ENCODE peak calls at places on chromosomes 13 and 19, in four cellular contexts. E is GM12878, P is mammary epithelial cell, Z is HepG2. A is an unnamed sample.

GRCh38 chr13:20116213-20116612 is 44.6 kb downstream of the GJA3 start:
- DNase-seq in P (no peak), E (no peak), Z (no peak), A (no peak)

GRCh38 chr19:47056416-47056815 is 8.0 kb upstream of the TMEM160 start:
- DNase-seq in E (no peak), Z (no peak), P (no peak), A (no peak)

GRCh38 chr13:27465611-27466010 is 15.2 kb upstream of the MTIF3 start:
- DNase-seq in P (no peak), Z (no peak), E (no peak), A (no peak)

GRCh38 chr19:3793799-3794198 is 7.6 kb upstream of the MATK start:
- DNase-seq in P (no peak), Z (no peak), E (no peak), A (no peak)

GRCh38 chr19:7648265-7649014 is 11.5 kb downstream of the STXBP2 start:
- DNase-seq in P (no peak), E (no peak), Z (no peak), A (no peak)

GRCh38 chr19:53019684-53020083 is 6.0 kb downstream of the ERVV-1 start:
- DNase-seq in P (no peak), Z (no peak), E (no peak), A (peak)

GRCh38 chr13:95301947-95302386 is 716 bp upstream of the ABCC4 start:
- DNase-seq in E (no peak), Z (no peak), P (no peak), A (no peak)

GRCh38 chr13:75587679-75588078 is 38.1 kb downstream of the UCHL3 start:
- DNase-seq in E (no peak), Z (peak), P (peak), A (no peak)

GRCh38 chr13:34161829-34162544 is 344.0 kb downstream of the RFC3 start:
- DNase-seq in Z (peak), E (no peak), P (no peak), A (no peak)

GRCh38 chr13:103140001-103140671 is 73.9 kb upstream of the SLC10A2 start:
- DNase-seq in Z (peak), P (peak), E (peak), A (peak)

GRCh38 chr13:27476943-27477681 is 26.7 kb upstream of the MTIF3 start:
- DNase-seq in P (peak), E (no peak), Z (peak), A (no peak)

GRCh38 chr19:51788936-51789795 is 5.8 kb upstream of the FPR3 start:
- DNase-seq in E (no peak), P (peak), Z (no peak), A (no peak)

GRCh38 chr19:4401482-4402170 is 814 bp upstream of the CHAF1A start:
- DNase-seq in E (no peak), Z (no peak), P (no peak), A (no peak)

GRCh38 chr19:53538378-53539109 is 599 bp downstream of the ZNF331 start:
- DNase-seq in Z (no peak), E (no peak), P (no peak), A (no peak)

GRCh38 chr19:39254539-39255345 is 6.1 kb upstream of the IFNL4 start:
- DNase-seq in P (no peak), E (no peak), Z (no peak), A (no peak)

GRCh38 chr13:59356607-59357006 is 807.1 kb downstream of the DIAPH3 start:
- DNase-seq in E (no peak), P (no peak), Z (no peak), A (no peak)

GRCh38 chr19:8001651-8001994 is 3.8 kb downstream of the ELAVL1 start:
- DNase-seq in E (no peak), P (no peak), Z (no peak), A (no peak)

GRCh38 chr19:43290568-43291359 is 21.4 kb upstream of the PSG9 start:
- DNase-seq in Z (no peak), E (no peak), P (peak), A (no peak)

GRCh38 chr19:51480590-51480989 is 2.3 kb downstream of the CEACAM18 start:
- DNase-seq in E (no peak), Z (peak), P (no peak), A (no peak)

GRCh38 chr19:3603121-3603841 is 3.4 kb downstream of the TBXA2R start:
- DNase-seq in E (no peak), P (no peak), Z (no peak), A (no peak)

GRCh38 chr13:21039097-21039800 is 22.1 kb downstream of the LATS2 start:
- DNase-seq in Z (no peak), P (no peak), E (no peak), A (no peak)

GRCh38 chr19:57437931-57438330 is 2.8 kb downstream of the ZNF749 start:
- DNase-seq in Z (no peak), E (no peak), P (no peak), A (no peak)

GRCh38 chr19:6242677-6243076 is 37.1 kb downstream of the MLLT1 start:
- DNase-seq in Z (no peak), E (no peak), P (no peak), A (no peak)

DNA sequence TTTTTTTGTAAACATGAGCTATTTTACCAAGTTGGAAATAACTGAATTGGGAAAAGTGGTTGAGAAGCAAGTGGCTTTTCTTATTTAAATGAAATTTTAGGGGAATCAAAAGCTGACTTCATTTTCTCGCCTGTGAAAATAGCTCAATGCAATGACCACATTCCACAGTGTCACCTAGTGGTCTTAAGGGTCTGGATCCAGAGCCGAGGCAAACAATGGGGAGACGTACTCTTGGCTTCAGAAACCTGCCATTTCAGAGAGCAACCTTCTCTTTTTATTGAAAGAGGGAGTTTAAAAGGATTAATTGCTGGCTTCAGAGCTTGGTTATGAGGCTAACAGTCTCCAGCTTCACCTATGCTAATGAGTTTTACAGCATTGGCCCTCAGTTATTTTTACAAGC is 39.7 kb upstream of the RXFP2 start:
- DNase-seq in Z (no peak), P (no peak), E (no peak), A (no peak)
- H2AFZ ChIP-seq in Z (no peak), P (no peak), E (no peak), A (no peak)

DNA sequence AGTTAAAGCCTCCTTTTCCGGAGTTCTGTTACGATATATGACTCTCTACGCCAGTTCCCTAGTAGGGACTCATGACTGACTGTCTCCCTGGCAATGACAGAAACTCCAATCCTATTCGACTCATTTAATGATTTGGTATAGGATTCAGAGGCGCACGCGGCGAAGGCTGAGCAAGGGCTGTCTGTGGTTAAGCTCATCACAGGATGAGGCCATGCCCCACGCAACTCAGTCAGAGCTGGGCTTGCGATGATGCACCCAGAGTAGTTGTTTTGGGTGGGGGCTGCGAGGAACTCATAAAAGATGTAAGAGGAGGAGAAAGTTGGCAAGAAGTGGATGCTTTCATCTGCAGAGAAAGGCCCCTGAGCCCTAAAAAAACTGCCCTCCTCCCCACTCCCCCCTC is 468 bp upstream of the SERTM1 start:
- DNase-seq in P (no peak), E (no peak), Z (no peak), A (no peak)
- H2AFZ ChIP-seq in P (no peak), E (no peak), Z (no peak), A (no peak)

GRCh38 chr19:45886427-45887310 is 728 bp upstream of the IRF2BP1 start:
- DNase-seq in Z (peak), E (peak), P (peak), A (peak)

GRCh38 chr19:45885556-45886426 is at the start of gene IRF2BP1:
- DNase-seq in Z (peak), E (no peak), P (peak), A (peak)

GRCh38 chr19:45884682-45885555 is 1.0 kb downstream of the IRF2BP1 start:
- DNase-seq in P (peak), Z (no peak), E (no peak), A (no peak)

GRCh38 chr19:45889210-45889885 is 3.4 kb upstream of the IRF2BP1 start:
- DNase-seq in Z (no peak), E (no peak), P (no peak), A (no peak)

GRCh38 chr19:45887311-45887710 is 1.4 kb upstream of the IRF2BP1 start:
- DNase-seq in P (no peak), E (no peak), Z (no peak), A (no peak)
- H2AFZ ChIP-seq in P (peak), E (peak), Z (no peak), A (no peak)

GRCh38 chr19:2474232-2475017 is 1.5 kb upstream of the GADD45B start:
- DNase-seq in P (peak), E (no peak), Z (peak), A (no peak)
- H2AFZ ChIP-seq in P (peak), E (peak), Z (no peak), A (peak)

GRCh38 chr13:48842316-48842715 is 133.4 kb upstream of the FNDC3A start:
- DNase-seq in Z (no peak), P (no peak), E (no peak), A (no peak)

GRCh38 chr13:48840366-48840765 is 135.3 kb upstream of the FNDC3A start:
- DNase-seq in E (no peak), P (no peak), Z (no peak), A (no peak)

GRCh38 chr13:48839171-48839570 is 136.5 kb upstream of the FNDC3A start:
- DNase-seq in P (no peak), E (no peak), Z (no peak), A (no peak)

GRCh38 chr13:48833412-48833811 is 142.3 kb upstream of the FNDC3A start:
- DNase-seq in P (peak), Z (no peak), E (no peak), A (no peak)

DNA sequence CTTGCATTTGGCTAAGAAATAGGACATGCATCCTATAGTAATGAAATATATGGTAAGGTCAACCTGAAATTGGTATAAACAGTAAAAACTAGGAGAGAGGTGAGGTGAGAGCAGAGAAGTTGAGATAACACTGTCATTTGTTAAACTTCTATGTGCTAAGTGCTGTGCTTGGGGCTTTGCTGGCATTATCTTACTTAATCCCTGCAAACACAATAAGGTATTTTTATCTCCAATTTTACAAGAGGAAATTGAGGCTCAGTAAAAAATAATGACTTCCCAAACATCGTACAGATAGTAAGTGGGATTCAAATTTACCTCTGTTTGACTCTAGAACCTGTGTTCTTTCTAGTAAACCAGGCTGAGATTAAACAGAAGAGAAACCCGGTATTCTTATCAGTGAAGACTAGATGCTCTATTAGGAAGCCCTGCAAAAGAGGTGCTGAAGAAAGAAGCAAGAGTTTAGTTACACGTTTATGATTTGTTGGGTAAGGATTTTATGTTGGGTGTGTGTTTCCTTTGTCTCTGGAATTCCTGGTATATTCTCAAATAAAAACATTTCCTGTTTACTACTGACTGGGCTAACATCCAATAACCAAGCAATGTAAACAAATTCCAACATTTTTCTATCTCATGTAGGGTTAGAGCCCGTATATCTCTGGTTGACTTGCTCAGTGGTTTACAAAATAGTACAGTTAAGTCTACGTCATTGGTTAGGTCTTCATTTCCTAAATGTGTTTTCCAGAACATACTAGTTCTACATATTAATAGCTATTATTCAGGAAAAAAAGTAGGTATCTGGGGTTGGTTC is 137.3 kb upstream of the FNDC3A start:
- DNase-seq in E (no peak), Z (no peak), P (no peak), A (no peak)
- H2AFZ ChIP-seq in E (no peak), Z (no peak), P (no peak), A (no peak)

GRCh38 chr13:112103971-112104872 is 37.3 kb downstream of the SOX1 start:
- DNase-seq in E (no peak), P (no peak), Z (no peak), A (no peak)
- H2AFZ ChIP-seq in E (no peak), P (no peak), Z (no peak), A (no peak)

DNA sequence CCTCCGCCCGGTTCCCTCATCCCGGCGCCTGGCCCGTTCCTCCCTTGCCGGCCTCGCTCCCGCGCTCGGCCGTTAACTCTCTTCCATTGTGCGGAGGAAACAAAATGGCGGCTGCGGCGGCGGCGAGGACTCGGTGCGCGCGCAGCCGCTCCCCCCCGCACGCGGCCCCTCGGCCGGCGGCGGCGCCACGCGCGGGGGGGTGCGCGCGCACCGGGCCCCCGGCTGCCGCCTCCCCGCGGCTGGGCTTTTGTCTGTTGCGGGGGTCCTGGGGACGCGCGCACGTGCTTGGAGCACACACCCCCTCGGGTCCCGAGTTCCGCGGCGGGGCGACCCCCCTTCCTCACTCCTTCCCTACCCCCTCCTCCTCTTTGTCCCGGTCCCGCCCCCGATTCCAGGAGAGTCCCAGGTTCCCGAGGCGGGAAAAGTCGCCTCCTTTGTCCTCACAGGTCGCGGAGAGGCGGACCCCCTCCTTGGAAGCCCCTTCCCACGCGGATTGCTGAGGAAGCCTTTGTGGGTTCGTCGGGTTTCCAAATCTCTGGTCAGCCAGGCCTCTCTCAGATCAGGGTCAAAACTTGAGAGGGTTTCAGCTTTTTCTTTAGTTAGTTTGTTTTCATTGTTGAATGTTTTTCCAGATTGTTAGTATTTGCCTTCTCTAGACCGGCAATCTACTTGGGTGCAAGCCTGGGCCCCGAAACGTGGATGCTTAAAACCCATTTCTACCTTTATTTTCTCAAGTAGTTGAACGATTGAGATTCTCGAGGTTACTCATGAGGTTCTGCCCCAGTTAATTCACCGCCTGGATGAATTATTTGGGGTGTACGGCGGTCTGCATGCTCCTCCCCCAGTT is 687 bp downstream of the ILF3 start:
- DNase-seq in E (no peak), P (no peak), Z (peak), A (no peak)
- H2AFZ ChIP-seq in E (peak), P (peak), Z (no peak), A (no peak)

DNA sequence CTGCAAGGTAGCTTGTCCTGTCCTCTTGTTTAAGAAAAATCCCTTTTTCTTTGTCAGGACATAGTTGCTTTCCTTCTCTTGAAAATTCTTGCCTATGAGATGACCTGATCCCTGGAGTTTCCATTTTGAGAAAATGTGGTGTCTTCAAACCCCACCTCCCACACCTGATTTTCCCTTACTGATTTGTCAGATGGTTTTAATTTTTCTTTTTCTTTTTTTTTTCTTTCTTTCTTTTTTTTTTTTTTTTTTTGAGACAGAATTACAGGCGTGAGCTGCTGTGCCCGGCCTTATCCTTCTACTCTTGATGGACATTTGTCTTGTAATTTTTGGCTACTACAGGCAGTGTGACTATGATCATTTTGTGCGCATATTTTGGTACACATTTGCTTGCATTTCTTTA is 1.2 kb downstream of the ZNF345 start:
- DNase-seq in E (no peak), P (no peak), Z (no peak), A (no peak)
- H2AFZ ChIP-seq in E (peak), P (peak), Z (no peak), A (no peak)

GRCh38 chr19:18304194-18304495 is 18.7 kb downstream of the LSM4 start:
- DNase-seq in P (no peak), Z (no peak), E (no peak), A (no peak)
- H2AFZ ChIP-seq in P (peak), Z (no peak), E (no peak), A (no peak)